ENCODE peak calls at places on chromosomes 2 and 18, in ten cellular contexts. W is neural crest cell; D is HCT116; F is naive B cell; B is activated T-helper 1 cell treated with anti-CD3 and anti-CD28 coated beads, Interleukin-2, amount 50 U/mL, for 16 hours; R is effector CD4-positive, alpha-beta T cell; H is Right ventricle myocardium superior; N is GM18507; X is stimulated activated CD4-positive, alpha-beta T cell treated with anti-CD3 and anti-CD28 coated beads, Interleukin-15, amount 100 ng/mL, for 1 hour; E is DMS153. S is an unnamed sample.

GRCh38 chr2:6917071-6917760 is at the start of gene RNF144A:
- DNase-seq in D (no peak), N (peak; percentile 75), B (peak; percentile 51), R (peak; percentile 58), W (peak; percentile 73), F (peak; percentile 67), X (peak; percentile 77), H (peak; percentile 80), E (no peak), S (peak; percentile 79)

GRCh38 chr2:138485019-138485418 is 16.6 kb upstream of the SPOPL start:
- DNase-seq in X (no peak), W (no peak), E (no peak), F (no peak), H (no peak), D (no peak), B (no peak), N (no peak), R (no peak), S (no peak)

GRCh38 chr2:215851091-215851490 is 162.3 kb downstream of the MREG start:
- DNase-seq in W (no peak), D (no peak), F (no peak), R (no peak), X (no peak), E (no peak), B (no peak), H (no peak), N (no peak), S (no peak)

GRCh38 chr2:240965905-240966456 is 32.4 kb upstream of the SNED1 start:
- DNase-seq in D (no peak), F (no peak), E (no peak), B (no peak), N (no peak), W (no peak), H (peak; percentile 32), X (no peak), R (no peak), S (no peak)

GRCh38 chr18:274313-274712 is 6.5 kb upstream of the THOC1 start:
- DNase-seq in H (no peak), R (no peak), X (no peak), N (no peak), D (no peak), F (no peak), W (no peak), B (no peak), E (no peak), S (no peak)

GRCh38 chr2:70089220-70089945 is 2.1 kb downstream of the PCBP1 start:
- DNase-seq in D (no peak), B (no peak), H (no peak), X (peak; percentile 10), W (no peak), N (no peak), R (no peak), F (no peak), E (peak; percentile 89), S (no peak)

GRCh38 chr2:127526940-127527804 is 883 bp upstream of the IWS1 start:
- DNase-seq in X (no peak), D (peak; percentile 31), H (no peak), W (no peak), R (peak; percentile 2), B (no peak), E (peak; percentile 53), F (no peak), N (no peak), S (no peak)

GRCh38 chr2:18084376-18084775 is 205.9 kb downstream of the KCNS3 start:
- DNase-seq in H (no peak), W (no peak), E (no peak), F (no peak), X (no peak), B (no peak), N (no peak), D (no peak), R (no peak), S (no peak)

GRCh38 chr2:73832905-73833304 is 4.1 kb downstream of the STAMBP start:
- DNase-seq in W (no peak), E (no peak), F (no peak), N (no peak), H (no peak), D (no peak), X (no peak), R (no peak), B (no peak), S (no peak)

GRCh38 chr2:215883799-215884198 is 129.6 kb downstream of the MREG start:
- DNase-seq in D (no peak), B (no peak), R (no peak), X (no peak), W (no peak), F (no peak), N (no peak), H (no peak), E (no peak), S (no peak)

S was measured in immature natural killer cell.